ENCODE peak calls at places on chromosome 2, in seven cellular contexts. T is endothelial cell of umbilical vein, W is GM12878, H is uterus, A is A549, V is sigmoid colon, Q is transverse colon. C is an unnamed sample.

GRCh38 chr2:128639693-128640092 is 321.0 kb upstream of the HS6ST1 start:
- DNase-seq in T (no peak), H (no peak), W (no peak), A (no peak), V (peak; percentile 46), Q (no peak), C (no peak)

GRCh38 chr2:19185061-19185460 is 173.4 kb downstream of the OSR1 start:
- DNase-seq in Q (no peak), V (no peak), A (no peak), W (no peak), T (no peak), H (no peak), C (no peak)

GRCh38 chr2:98908909-98909308 is 27.1 kb downstream of the CRACDL start:
- DNase-seq in A (no peak), Q (no peak), W (no peak), H (no peak), V (no peak), T (no peak), C (no peak)

GRCh38 chr2:170324640-170325046 is 146.7 kb downstream of the MYO3B start:
- DNase-seq in V (no peak), Q (peak; percentile 12), T (peak; percentile 40), A (peak; percentile 54), H (no peak), W (no peak), C (peak; percentile 16)

GRCh38 chr2:118830121-118830520 is 17.3 kb downstream of the EN1 start:
- DNase-seq in T (no peak), H (no peak), W (no peak), A (no peak), Q (no peak), V (no peak), C (no peak)

GRCh38 chr2:191696001-191696400 is 18.1 kb downstream of the NABP1 start:
- DNase-seq in W (no peak), V (peak; percentile 72), H (peak; percentile 24), Q (peak; percentile 17), T (no peak), A (no peak), C (no peak)

GRCh38 chr2:102155703-102156515 is 13.4 kb downstream of the IL1R1 start:
- DNase-seq in W (no peak), V (peak; percentile 81), H (peak; percentile 56), A (no peak), Q (peak; percentile 26), T (no peak), C (peak; percentile 81)

GRCh38 chr2:62221141-62221540 is 25.2 kb downstream of the B3GNT2 start:
- DNase-seq in V (no peak), H (no peak), Q (no peak), W (no peak), A (no peak), T (peak; percentile 76), C (no peak)

GRCh38 chr2:75632091-75632704 is 14.4 kb upstream of the MRPL19 start:
- DNase-seq in H (peak; percentile 24), W (no peak), A (no peak), T (no peak), V (no peak), Q (no peak), C (no peak)

GRCh38 chr2:222753251-222753824 is 81.9 kb downstream of the MOGAT1 start:
- DNase-seq in A (no peak), W (no peak), H (no peak), Q (no peak), T (no peak), V (no peak), C (peak; percentile 39)

GRCh38 chr2:181239400-181239799 is 217.8 kb upstream of the ITGA4 start:
- DNase-seq in Q (no peak), W (no peak), H (no peak), T (no peak), A (peak; percentile 55), V (no peak), C (no peak)

GRCh38 chr2:70994055-70994444 is 623 bp downstream of the TEX261 start:
- DNase-seq in H (no peak), T (no peak), W (no peak), A (no peak), Q (no peak), V (no peak), C (no peak)

GRCh38 chr2:216967889-216968288 is 108.0 kb upstream of the TNP1 start:
- DNase-seq in H (no peak), A (no peak), W (no peak), Q (no peak), V (no peak), T (no peak), C (no peak)
- TF ChIP-seq POLR2A in H (no peak), A (no peak), W (no peak), Q (no peak), V (no peak), T (no peak), C (no peak)

GRCh38 chr2:27891063-27891819 is 712 bp downstream of the BABAM2 start:
- DNase-seq in Q (peak; percentile 88), W (peak; percentile 45), A (peak; percentile 94), V (peak; percentile 95), H (peak; percentile 78), T (peak; percentile 86), C (peak; percentile 60)
- TF ChIP-seq POLR2A in Q (no peak), W (no peak), A (no peak), V (no peak), H (peak; percentile 18), T (no peak), C (no peak)

GRCh38 chr2:236568068-236568921 is 1.3 kb upstream of the ACKR3 start:
- DNase-seq in Q (peak; percentile 39), H (peak; percentile 49), T (peak; percentile 67), A (no peak), V (peak; percentile 80), W (no peak), C (no peak)
- TF ChIP-seq POLR2A in Q (peak; percentile 27), H (no peak), T (no peak), A (no peak), V (no peak), W (peak; percentile 59), C (no peak)

GRCh38 chr2:74372674-74373073 is 7.4 kb downstream of the DCTN1 start:
- DNase-seq in A (no peak), W (no peak), H (no peak), Q (no peak), T (no peak), V (no peak), C (no peak)

GRCh38 chr2:74373985-74374384 is 6.1 kb downstream of the DCTN1 start:
- DNase-seq in H (no peak), A (no peak), V (no peak), W (no peak), Q (no peak), T (no peak), C (no peak)

GRCh38 chr2:74375838-74376237 is 4.3 kb downstream of the DCTN1 start:
- DNase-seq in T (no peak), W (no peak), V (no peak), Q (no peak), A (no peak), H (no peak), C (no peak)

GRCh38 chr2:74373189-74373588 is 6.9 kb downstream of the DCTN1 start:
- DNase-seq in A (peak; percentile 19), H (peak; percentile 30), T (no peak), Q (peak; percentile 79), W (no peak), V (no peak), C (no peak)

DNA sequence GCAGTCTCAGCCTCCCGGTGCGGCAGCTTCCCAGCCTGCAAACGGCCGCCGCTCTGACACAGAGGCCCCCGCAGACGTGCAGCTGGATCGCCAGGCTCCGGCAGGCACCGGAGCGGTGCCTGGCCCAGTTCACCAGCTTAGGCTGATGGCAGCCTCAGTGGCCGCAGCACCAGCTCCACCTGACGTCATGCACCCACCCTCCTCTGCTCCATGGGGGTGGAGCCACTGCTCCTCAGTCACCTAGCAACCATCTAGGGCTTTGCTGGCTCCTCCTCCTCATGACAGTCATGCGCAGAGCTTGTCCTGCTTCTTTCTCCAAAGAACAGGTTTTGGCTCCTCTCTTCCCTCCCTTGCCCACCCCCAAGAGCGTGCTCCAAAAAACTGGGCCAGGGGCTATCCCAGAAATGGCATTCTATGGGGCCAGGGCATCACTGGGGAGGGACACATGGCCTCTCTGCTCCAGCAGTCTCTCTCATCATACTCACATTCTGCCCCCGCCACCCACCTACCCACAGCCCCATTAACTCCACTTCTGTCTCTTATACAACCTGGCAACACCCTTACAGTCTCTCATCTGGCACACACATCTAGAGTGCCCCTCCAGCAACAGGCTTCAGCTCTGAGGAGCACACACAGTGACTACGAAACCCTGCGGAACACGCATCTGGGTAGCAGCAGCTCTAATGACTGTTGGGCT is 5.5 kb downstream of the DCTN1 start:
- DNase-seq in A (peak; percentile 7), Q (peak; percentile 70), H (peak; percentile 78), W (no peak), T (peak; percentile 19), V (peak; percentile 92), C (peak; percentile 77)
- TF ChIP-seq POLR2A in A (no peak), Q (peak; percentile 27), H (no peak), W (no peak), T (no peak), V (no peak), C (peak; percentile 53)

DNA sequence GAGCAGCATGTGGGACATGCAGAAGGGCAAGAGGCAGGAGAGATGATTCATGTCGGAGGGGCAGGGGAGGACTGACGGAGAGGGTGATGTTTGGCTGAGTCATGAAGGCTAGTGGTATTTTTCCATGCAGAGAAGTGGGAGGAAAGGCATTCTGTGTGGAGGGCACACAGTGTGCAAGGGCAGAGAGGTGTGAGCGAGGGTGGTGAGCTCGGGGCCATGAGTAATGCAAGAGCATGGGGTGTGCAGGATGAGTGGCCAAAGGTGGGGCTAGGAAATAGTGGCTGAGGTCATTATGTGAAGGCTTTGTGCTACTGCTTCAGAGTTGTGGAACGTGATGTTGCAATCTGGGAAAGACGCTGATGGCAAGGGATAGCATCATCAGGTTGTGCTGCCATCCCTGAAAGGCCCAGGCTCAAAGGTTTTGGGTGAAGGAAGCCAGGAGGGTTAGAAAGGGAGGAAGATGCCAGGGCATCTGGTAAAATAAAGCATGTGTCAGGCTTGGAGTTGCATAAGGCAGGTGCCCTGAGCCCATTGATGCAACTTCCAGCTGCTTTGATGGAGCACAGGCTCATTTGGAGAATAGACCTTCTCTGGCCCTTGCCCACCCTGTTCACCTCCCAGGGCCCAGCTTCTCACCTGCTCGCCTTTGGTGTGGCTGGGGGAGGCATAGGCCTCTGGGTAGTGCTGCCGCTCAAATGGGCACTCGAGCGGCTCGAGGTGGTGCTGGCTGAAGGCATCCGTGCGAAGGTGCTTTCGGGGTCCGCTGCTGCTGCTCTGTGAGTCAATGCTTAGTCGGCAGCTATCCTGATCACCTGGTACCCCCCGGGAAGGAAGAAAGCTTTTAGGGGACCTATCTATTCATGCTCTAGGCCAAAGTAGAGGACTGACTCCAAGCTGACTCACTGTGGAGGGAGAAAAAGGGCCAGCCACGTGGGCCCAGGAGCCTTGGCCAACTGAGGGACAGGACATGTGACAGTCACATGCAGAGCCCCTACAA is 37.5 kb downstream of the PAX8 start:
- DNase-seq in Q (peak; percentile 52), V (peak; percentile 87), W (no peak), T (peak; percentile 93), H (peak; percentile 70), A (peak; percentile 99), C (no peak)
- TF ChIP-seq POLR2A in Q (no peak), V (no peak), W (no peak), T (peak; percentile 46), H (no peak), A (no peak), C (no peak)

C was measured in prostate gland.